ENCODE peak calls at places on chromosome 5, in ten cellular contexts. O, U, E, F, A, Y, B, N, V and K are unnamed samples.

GRCh38 chr5:74027732-74028338 is 401.8 kb downstream of the ARHGEF28 start:
- DNase-seq in O (peak; percentile 39), U (no peak), E (no peak), F (no peak), A (no peak), Y (no peak), B (no peak), N (no peak), V (no peak), K (no peak)

GRCh38 chr5:111668713-111669112 is 88.3 kb downstream of the NREP start:
- DNase-seq in O (peak; percentile 83), U (no peak), E (no peak), F (no peak), A (no peak), Y (peak; percentile 16), B (no peak), N (no peak), V (no peak), K (peak; percentile 76)

GRCh38 chr5:12330993-12331588 is 426.8 kb upstream of the CTNND2 start:
- DNase-seq in O (no peak), U (no peak), E (no peak), F (no peak), A (no peak), Y (no peak), B (no peak), N (no peak), V (no peak), K (no peak)

GRCh38 chr5:11528720-11529119 is 375.5 kb downstream of the CTNND2 start:
- DNase-seq in O (no peak), U (no peak), E (no peak), F (no peak), A (no peak), Y (no peak), B (no peak), N (no peak), V (no peak), K (no peak)

GRCh38 chr5:78496373-78496772 is 136.0 kb downstream of the SCAMP1 start:
- DNase-seq in O (peak; percentile 75), U (no peak), E (no peak), F (no peak), A (peak; percentile 5), Y (no peak), B (no peak), N (no peak), V (peak; percentile 61), K (peak; percentile 81)

GRCh38 chr5:81486711-81487110 is 92.8 kb upstream of the ACOT12 start:
- DNase-seq in O (no peak), U (no peak), E (no peak), F (no peak), A (no peak), Y (no peak), B (no peak), N (no peak), V (peak; percentile 11), K (peak; percentile 5)

GRCh38 chr5:166991586-166991985 is 1299.9 kb upstream of the WWC1 start:
- DNase-seq in O (no peak), U (no peak), E (no peak), F (no peak), A (no peak), Y (no peak), B (no peak), N (no peak), V (no peak), K (no peak)

GRCh38 chr5:143182901-143183820 is 220.3 kb downstream of the NR3C1 start:
- DNase-seq in O (no peak), U (no peak), E (no peak), F (no peak), A (no peak), Y (no peak), B (peak; percentile 13), N (no peak), V (no peak), K (peak; percentile 35)

GRCh38 chr5:33743089-33743488 is 148.7 kb downstream of the ADAMTS12 start:
- DNase-seq in O (no peak), U (no peak), E (no peak), F (no peak), A (no peak), Y (no peak), B (no peak), N (no peak), V (no peak), K (no peak)

GRCh38 chr5:67679184-67679855 is 482.7 kb upstream of the CD180 start:
- DNase-seq in O (no peak), U (no peak), E (no peak), F (no peak), A (no peak), Y (no peak), B (no peak), N (no peak), V (peak; percentile 18), K (no peak)

GRCh38 chr5:83522431-83522830 is 50.9 kb downstream of the VCAN start:
- DNase-seq in O (no peak), U (no peak), E (no peak), F (no peak), A (no peak), Y (no peak), B (no peak), N (no peak), V (no peak), K (no peak)

GRCh38 chr5:125056641-125057345 is 310.4 kb upstream of the ZNF608 start:
- DNase-seq in O (peak; percentile 74), U (no peak), E (no peak), F (no peak), A (no peak), Y (no peak), B (no peak), N (no peak), V (no peak), K (no peak)

DNA sequence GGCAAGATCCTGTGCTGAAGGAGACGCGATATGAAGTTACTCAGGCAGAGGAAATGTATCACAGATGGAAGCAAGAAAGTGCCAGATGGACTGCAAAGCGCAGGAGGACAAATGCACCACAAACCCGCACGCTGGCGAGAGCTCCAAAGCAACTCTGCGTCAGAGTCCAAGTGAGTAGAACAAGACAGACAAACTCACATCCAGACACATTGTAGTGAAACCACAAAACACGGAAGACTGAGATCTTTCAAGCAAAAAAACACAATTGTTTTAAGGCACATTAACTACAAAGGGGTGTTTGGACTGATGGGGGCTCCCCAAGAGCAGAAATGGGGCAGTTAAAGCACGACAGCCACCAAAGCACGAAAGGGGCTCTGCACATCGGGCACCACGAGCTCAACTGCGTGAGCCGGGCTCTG is 39.2 kb upstream of the NKD2 start:
- DNase-seq in O (no peak), U (no peak), E (peak; percentile 11), F (no peak), A (no peak), Y (no peak), B (no peak), N (no peak), V (peak; percentile 30), K (peak; percentile 84)
- H3K27me3 ChIP-seq in O (no peaks in the 10 kb centered on the region), U (no peaks in the 10 kb centered on the region), E (peaks cover 10% of the 10 kb centered on the region), F (no peaks in the 10 kb centered on the region), A (no peaks in the 10 kb centered on the region), Y (peaks cover 29% of the 10 kb centered on the region), B (peaks cover 25% of the 10 kb centered on the region), N (no peaks in the 10 kb centered on the region), V (peaks cover 78% of the 10 kb centered on the region), K (peaks cover 85% of the 10 kb centered on the region)

GRCh38 chr5:168216989-168217388 is 74.5 kb upstream of the WWC1 start:
- DNase-seq in O (no peak), U (no peak), E (no peak), F (no peak), A (no peak), Y (no peak), B (no peak), N (no peak), V (no peak), K (no peak)
- H3K27me3 ChIP-seq in O (no peaks in the 10 kb centered on the region), U (no peaks in the 10 kb centered on the region), E (no peaks in the 10 kb centered on the region), F (no peaks in the 10 kb centered on the region), A (no peaks in the 10 kb centered on the region), Y (no peaks in the 10 kb centered on the region), B (peaks cover 7% of the 10 kb centered on the region), N (no peaks in the 10 kb centered on the region), V (peaks cover 41% of the 10 kb centered on the region), K (no peaks in the 10 kb centered on the region)

GRCh38 chr5:65981548-65981947 is 55.2 kb downstream of the ERBIN start:
- DNase-seq in O (no peak), U (no peak), E (no peak), F (no peak), A (no peak), Y (no peak), B (no peak), N (no peak), V (no peak), K (no peak)

GRCh38 chr5:65984098-65984885 is 57.9 kb downstream of the ERBIN start:
- DNase-seq in O (no peak), U (no peak), E (no peak), F (no peak), A (no peak), Y (no peak), B (no peak), N (no peak), V (no peak), K (no peak)

GRCh38 chr5:65978251-65978650 is 51.9 kb downstream of the ERBIN start:
- DNase-seq in O (no peak), U (no peak), E (no peak), F (no peak), A (no peak), Y (no peak), B (no peak), N (no peak), V (peak; percentile 42), K (no peak)

GRCh38 chr5:65982635-65983034 is 56.3 kb downstream of the ERBIN start:
- DNase-seq in O (peak; percentile 29), U (no peak), E (no peak), F (no peak), A (no peak), Y (no peak), B (no peak), N (no peak), V (no peak), K (no peak)

DNA sequence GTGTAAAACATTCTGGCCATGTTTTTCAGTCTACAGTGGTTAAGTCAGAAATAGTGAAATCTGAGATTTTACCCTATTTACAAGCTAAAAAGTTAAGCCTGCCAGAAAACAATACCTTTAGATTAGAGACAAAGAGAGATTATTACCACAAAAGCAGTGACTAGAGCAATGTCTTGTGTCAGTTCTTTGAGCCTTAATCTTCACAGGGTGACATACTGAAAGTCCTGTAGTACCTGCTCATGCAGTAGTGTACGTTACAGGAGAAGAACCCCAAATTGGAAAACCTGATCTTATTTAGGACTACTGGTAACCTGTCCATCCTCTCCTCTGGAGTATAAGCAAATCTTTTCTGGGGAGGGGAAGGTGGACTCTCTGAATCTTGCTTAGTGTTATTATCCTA is 55.6 kb downstream of the ERBIN start:
- DNase-seq in O (no peak), U (no peak), E (no peak), F (no peak), A (no peak), Y (no peak), B (no peak), N (no peak), V (no peak), K (no peak)
- H3K27me3 ChIP-seq in O (no peaks in the 10 kb centered on the region), U (no peaks in the 10 kb centered on the region), E (no peaks in the 10 kb centered on the region), F (no peaks in the 10 kb centered on the region), A (no peaks in the 10 kb centered on the region), Y (no peaks in the 10 kb centered on the region), B (no peaks in the 10 kb centered on the region), N (no peaks in the 10 kb centered on the region), V (no peaks in the 10 kb centered on the region), K (no peaks in the 10 kb centered on the region)

GRCh38 chr5:176814313-176814685 is 3.9 kb downstream of the UNC5A start:
- DNase-seq in O (no peak), U (no peak), E (no peak), F (no peak), A (no peak), Y (no peak), B (no peak), N (no peak), V (no peak), K (no peak)
- H3K27me3 ChIP-seq in O (peaks cover 22% of the 10 kb centered on the region), U (peaks cover 8% of the 10 kb centered on the region), E (peaks cover 4% of the 10 kb centered on the region), F (no peaks in the 10 kb centered on the region), A (peaks cover 62% of the 10 kb centered on the region), Y (peaks cover 26% of the 10 kb centered on the region), B (peaks cover 98% of the 10 kb centered on the region), N (peaks cover 3% of the 10 kb centered on the region), V (peaks cover 65% of the 10 kb centered on the region), K (peaks cover 47% of the 10 kb centered on the region)